ENCODE peak calls at places on chromosomes 4 and X, in seven cellular contexts. E is hepatocyte; N is astrocyte; U is left ventricle myocardium inferior; X is CD8-positive, alpha-beta memory T cell; J is ovary; D is heart left ventricle. V is an unnamed sample.

GRCh38 chrX:3990569-3990968 is 277.1 kb upstream of the PRKX start:
- DNase-seq in D (no peak), E (peak; percentile 13), U (no peak), N (no peak), X (no peak), J (no peak), V (no peak)

GRCh38 chrX:108736509-108737479 is at the start of gene IRS4:
- DNase-seq in U (no peak), X (no peak), N (no peak), D (no peak), E (peak; percentile 37), J (peak; percentile 74), V (no peak)

GRCh38 chrX:38627683-38628082 is 66.3 kb downstream of the TSPAN7 start:
- DNase-seq in N (no peak), X (no peak), J (no peak), E (peak; percentile 28), D (no peak), U (no peak), V (peak; percentile 8)

GRCh38 chr4:55444822-55445221 is 49.1 kb downstream of the TMEM165 start:
- DNase-seq in X (no peak), U (no peak), D (no peak), J (no peak), N (peak; percentile 36), E (no peak), V (no peak)

GRCh38 chr4:1154523-1155182 is 17.7 kb downstream of the SPON2 start:
- DNase-seq in U (no peak), N (peak; percentile 24), D (no peak), X (no peak), E (no peak), J (no peak), V (no peak)

GRCh38 chr4:127788517-127788916 is 6.4 kb downstream of the HSPA4L start:
- DNase-seq in N (no peak), E (no peak), U (no peak), J (no peak), D (no peak), X (no peak), V (no peak)

GRCh38 chr4:1534876-1535526 is 128.8 kb upstream of the NKX1-1 start:
- DNase-seq in J (no peak), E (no peak), D (no peak), N (no peak), X (no peak), U (peak; percentile 9), V (no peak)

GRCh38 chr4:132642196-132642817 is 506.8 kb upstream of the PCDH10 start:
- DNase-seq in E (peak; percentile 67), J (no peak), D (no peak), X (no peak), U (no peak), N (peak; percentile 39), V (no peak)

GRCh38 chr4:146346276-146346675 is 131.9 kb downstream of the REELD1 start:
- DNase-seq in N (no peak), D (no peak), E (no peak), J (no peak), U (no peak), X (no peak), V (no peak)

GRCh38 chr4:76212851-76213414 is 691 bp downstream of the SCARB2 start:
- DNase-seq in U (no peak), E (no peak), X (peak; percentile 44), D (no peak), J (no peak), N (peak; percentile 61), V (peak; percentile 66)

GRCh38 chr4:83454626-83455025 is 997 bp downstream of the HELQ start:
- DNase-seq in U (no peak), E (peak; percentile 24), J (no peak), N (peak; percentile 6), X (no peak), D (no peak), V (no peak)
- H3K27ac ChIP-seq in U (peak overlapping the region; percentile 96), E (peak overlapping the region; percentile 98), J (peak overlapping the region; percentile 97), N (peak overlapping the region; percentile 98), X (peak overlapping the region; percentile 99), D (peak overlapping the region; percentile 98), V (peak overlapping the region; percentile 100)

GRCh38 chr4:139489638-139490037 is 35.7 kb downstream of the RAB33B start:
- DNase-seq in D (no peak), U (no peak), N (no peak), J (no peak), X (no peak), E (no peak), V (no peak)
- H3K4me1 ChIP-seq in D (peaks cover 4% of the 10 kb centered on the region), U (peaks cover 7% of the 10 kb centered on the region), N (no peaks in the 10 kb centered on the region), J (no peaks in the 10 kb centered on the region), X (no peaks in the 10 kb centered on the region), E (no peaks in the 10 kb centered on the region), V (no peaks in the 10 kb centered on the region)

GRCh38 chr4:176230827-176231226 is 35.4 kb upstream of the SPATA4 start:
- DNase-seq in E (no peak), J (no peak), N (no peak), D (no peak), X (no peak), U (no peak), V (no peak)
- H3K27ac ChIP-seq in E (no peak overlapping the region), J (no peak overlapping the region), N (no peak overlapping the region), D (peak overlapping the region; percentile 74), X (no peak overlapping the region), U (peak overlapping the region; percentile 78), V (no peak overlapping the region)

GRCh38 chrX:111318901-111319300 is 48.6 kb upstream of the CAPN6 start:
- DNase-seq in X (no peak), D (no peak), N (no peak), J (no peak), E (no peak), U (no peak), V (no peak)
- H3K4me1 ChIP-seq in X (no peaks in the 10 kb centered on the region), D (no peaks in the 10 kb centered on the region), N (no peaks in the 10 kb centered on the region), J (no peaks in the 10 kb centered on the region), E (no peaks in the 10 kb centered on the region), U (no peaks in the 10 kb centered on the region), V (no peaks in the 10 kb centered on the region)

GRCh38 chrX:119756926-119757635 is 1.3 kb upstream of the SOWAHD start:
- DNase-seq in U (no peak), E (no peak), N (no peak), X (no peak), D (no peak), J (no peak), V (no peak)
- H3K27ac ChIP-seq in U (no peak overlapping the region), E (peak overlapping the region; percentile 80), N (no peak overlapping the region), X (peak overlapping the region; percentile 44), D (no peak overlapping the region), J (peak overlapping the region; percentile 42), V (peak overlapping the region; percentile 67)

DNA sequence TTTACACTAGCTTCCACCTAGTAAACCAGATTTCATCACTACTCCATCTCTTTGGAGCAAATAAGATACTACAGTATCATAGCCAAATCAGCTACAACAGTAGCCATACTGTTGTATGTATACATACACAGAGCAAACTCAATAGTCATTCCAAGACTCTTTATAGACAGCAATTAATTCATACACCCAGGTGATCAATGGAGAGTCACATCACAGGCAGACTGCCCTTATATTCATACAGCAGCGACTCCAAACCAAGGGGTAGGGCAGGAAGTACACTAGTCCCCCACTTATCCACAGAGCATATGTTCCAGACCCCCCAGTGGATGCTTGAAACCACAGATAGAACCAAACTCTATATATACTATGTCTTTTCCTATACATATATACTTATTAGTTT is 76.6 kb downstream of the FBXW7 start:
- DNase-seq in D (no peak), E (no peak), N (no peak), U (no peak), X (no peak), J (no peak), V (no peak)
- H3K4me1 ChIP-seq in D (no peaks in the 10 kb centered on the region), E (peaks cover 7% of the 10 kb centered on the region), N (peaks cover 3% of the 10 kb centered on the region), U (peaks cover 22% of the 10 kb centered on the region), X (peaks cover 22% of the 10 kb centered on the region), J (no peaks in the 10 kb centered on the region), V (peaks cover 50% of the 10 kb centered on the region)

GRCh38 chr4:26022346-26022891 is 108.4 kb downstream of the SMIM20 start:
- DNase-seq in D (no peak), U (no peak), N (peak; percentile 85), E (peak; percentile 45), X (no peak), J (no peak), V (no peak)

GRCh38 chr4:26020083-26020668 is 106.2 kb downstream of the SMIM20 start:
- DNase-seq in X (no peak), U (no peak), E (peak; percentile 27), D (no peak), N (peak; percentile 84), J (no peak), V (peak; percentile 13)

GRCh38 chr4:26020896-26021295 is 106.9 kb downstream of the SMIM20 start:
- DNase-seq in E (no peak), J (no peak), X (no peak), D (no peak), U (no peak), N (peak; percentile 91), V (no peak)

GRCh38 chr4:26023191-26023972 is 109.4 kb downstream of the SMIM20 start:
- DNase-seq in D (no peak), X (no peak), E (no peak), U (no peak), J (no peak), N (peak; percentile 35), V (no peak)

DNA sequence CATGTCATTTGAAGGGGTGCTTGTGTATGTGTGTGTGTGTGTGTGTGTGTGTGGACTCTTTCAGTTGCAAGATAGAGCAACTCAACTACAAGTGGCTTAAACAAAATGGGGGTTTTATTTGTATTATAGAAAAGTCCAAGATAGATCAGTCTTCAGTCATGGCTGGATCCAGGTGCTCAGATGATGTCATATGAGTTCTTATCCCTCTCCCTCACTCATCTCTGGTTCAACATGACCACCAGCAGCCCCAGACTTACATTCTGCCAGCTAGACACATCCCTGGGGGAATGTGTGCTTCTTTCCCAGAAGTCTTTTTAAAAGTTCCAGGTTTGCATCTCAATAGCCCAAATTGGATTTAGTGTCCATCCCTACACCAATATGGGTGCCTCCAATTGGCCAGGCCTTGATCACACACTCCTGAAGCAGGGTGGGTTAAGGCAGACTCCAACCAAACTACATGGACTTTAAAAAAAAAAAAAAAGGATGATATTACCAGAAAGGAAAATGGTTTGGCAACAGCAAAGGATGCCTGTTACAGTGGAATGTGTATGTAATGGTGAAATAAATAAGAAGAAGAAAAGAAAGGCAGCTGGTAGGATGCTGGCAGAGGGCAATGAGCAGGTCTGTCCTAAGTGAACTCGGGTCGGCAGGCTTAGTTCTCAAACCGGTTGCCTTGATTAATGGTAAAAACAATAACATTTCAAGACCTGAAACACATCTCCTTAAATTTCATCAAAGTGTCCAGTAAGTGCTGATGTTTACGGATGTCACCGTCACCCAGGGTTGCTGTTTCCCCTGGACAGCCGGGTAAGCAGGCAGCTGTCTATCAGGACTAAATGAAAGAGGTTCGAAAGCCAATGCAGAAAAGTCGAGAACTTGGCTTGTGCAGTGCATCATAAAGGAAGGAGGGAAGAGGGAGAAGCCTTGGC is 107.7 kb downstream of the SMIM20 start:
- DNase-seq in N (peak; percentile 44), U (no peak), J (no peak), X (no peak), E (no peak), D (no peak), V (no peak)
- H3K27ac ChIP-seq in N (peak overlapping the region; percentile 76), U (peak overlapping the region; percentile 10), J (no peak overlapping the region), X (no peak overlapping the region), E (peak overlapping the region; percentile 54), D (peak overlapping the region; percentile 39), V (no peak overlapping the region)

GRCh38 chr4:183145773-183146172 is 46.7 kb downstream of the WWC2 start:
- DNase-seq in U (no peak), N (no peak), E (no peak), X (no peak), D (no peak), J (no peak), V (no peak)
- H3K4me1 ChIP-seq in U (peaks cover 76% of the 10 kb centered on the region), N (peaks cover 23% of the 10 kb centered on the region), E (peaks cover 22% of the 10 kb centered on the region), X (no peaks in the 10 kb centered on the region), D (peaks cover 61% of the 10 kb centered on the region), J (peaks cover 6% of the 10 kb centered on the region), V (no peaks in the 10 kb centered on the region)